ENCODE peak calls at places on chromosomes 3 and 15, in ten cellular contexts. B is BJ; J is HTR-8/SVneo; V is HFF-Myc; G is cardiac muscle cell; K is HS-5; I is Kasumi-1; F is AG09319; T is T-helper 17 cell; E is stimulated activated CD4-positive, alpha-beta T cell treated with anti-CD3 and anti-CD28 coated beads, Interleukin-4, amount 100 ng/mL, for 4 hours. D is an unnamed sample.

GRCh38 chr15:82832601-82833209 is 23.3 kb downstream of the WHAMM start:
- DNase-seq in J (peak; percentile 78), I (peak; percentile 97), K (peak; percentile 86), B (peak; percentile 65), T (no peak), E (peak; percentile 27), V (peak; percentile 70), G (peak; percentile 77), F (peak; percentile 37), D (no peak)

GRCh38 chr15:54820811-54821210 is 375.9 kb downstream of the RSL24D1 start:
- DNase-seq in J (no peak), T (no peak), I (no peak), F (no peak), G (no peak), B (no peak), E (no peak), V (no peak), K (no peak), D (no peak)

GRCh38 chr3:123105201-123106189 is 38.7 kb downstream of the PDIA5 start:
- DNase-seq in I (peak; percentile 30), J (no peak), E (no peak), V (no peak), T (no peak), F (no peak), B (no peak), G (no peak), K (no peak), D (peak; percentile 56)

GRCh38 chr3:120846073-120846472 is 61.9 kb upstream of the STXBP5L start:
- DNase-seq in V (no peak), E (no peak), F (no peak), K (no peak), B (no peak), T (no peak), J (no peak), I (no peak), G (no peak), D (no peak)

GRCh38 chr3:54599741-54600140 is 328.1 kb downstream of the LRTM1 start:
- DNase-seq in K (no peak), E (no peak), G (no peak), B (no peak), I (no peak), J (no peak), V (no peak), T (no peak), F (no peak), D (no peak)

GRCh38 chr3:179949428-179949827 is 87.3 kb downstream of the PEX5L start:
- DNase-seq in E (no peak), K (no peak), J (no peak), F (no peak), V (no peak), B (no peak), I (no peak), T (no peak), G (no peak), D (no peak)

GRCh38 chr15:92809880-92810361 is 90.2 kb upstream of the CHD2 start:
- DNase-seq in B (no peak), J (no peak), E (peak; percentile 26), V (no peak), I (peak; percentile 79), F (no peak), G (peak; percentile 63), T (no peak), K (no peak), D (peak; percentile 89)

GRCh38 chr15:34001536-34001935 is 33.2 kb downstream of the CHRM5 start:
- DNase-seq in T (no peak), E (no peak), G (no peak), B (peak; percentile 28), F (no peak), I (no peak), J (no peak), V (no peak), K (no peak), D (no peak)

GRCh38 chr15:77781131-77782051 is 148.7 kb upstream of the LINGO1 start:
- DNase-seq in J (no peak), I (no peak), G (no peak), B (no peak), T (no peak), E (no peak), K (no peak), F (no peak), V (no peak), D (no peak)

GRCh38 chr15:73927476-73928240 is 1.4 kb downstream of the LOXL1 start:
- DNase-seq in J (peak; percentile 75), V (no peak), K (no peak), T (peak; percentile 67), E (peak; percentile 79), G (peak; percentile 66), I (no peak), F (no peak), B (no peak), D (no peak)

GRCh38 chr3:136817448-136817847 is 1.5 kb upstream of the SLC35G2 start:
- DNase-seq in F (no peak), T (no peak), K (no peak), V (no peak), J (no peak), I (no peak), E (no peak), G (no peak), B (no peak), D (no peak)

GRCh38 chr3:72238341-72238740 is 453.4 kb upstream of the PROK2 start:
- DNase-seq in K (no peak), V (no peak), T (no peak), G (peak; percentile 34), J (no peak), B (no peak), E (no peak), I (no peak), F (no peak), D (no peak)

GRCh38 chr15:80403712-80404056 is 498 bp upstream of the ARNT2 start:
- DNase-seq in G (no peak), J (no peak), E (no peak), V (no peak), B (no peak), T (no peak), F (no peak), I (no peak), K (no peak), D (no peak)

GRCh38 chr3:46585799-46586693 is 19.9 kb upstream of the LRRC2 start:
- DNase-seq in V (no peak), F (no peak), E (no peak), B (no peak), T (no peak), G (no peak), J (no peak), K (no peak), I (no peak), D (no peak)

GRCh38 chr3:51099794-51100542 is 285.1 kb upstream of the MANF start:
- DNase-seq in V (peak; percentile 32), F (peak; percentile 10), B (peak; percentile 6), E (no peak), G (peak; percentile 63), J (peak; percentile 47), T (no peak), K (peak; percentile 10), I (peak; percentile 62), D (peak; percentile 19)

GRCh38 chr3:78830466-78830865 is 937.3 kb downstream of the ROBO1 start:
- DNase-seq in K (no peak), I (no peak), J (no peak), F (no peak), E (no peak), V (no peak), G (no peak), T (no peak), B (no peak), D (no peak)

GRCh38 chr15:59360896-59361295 is 11.8 kb downstream of the MYO1E start:
- DNase-seq in T (no peak), E (no peak), I (no peak), G (no peak), B (no peak), V (no peak), F (no peak), J (no peak), K (no peak), D (no peak)

GRCh38 chr15:66714543-66714981 is 12.5 kb downstream of the SMAD6 start:
- DNase-seq in T (no peak), K (no peak), E (no peak), B (no peak), J (no peak), G (peak; percentile 63), I (no peak), F (no peak), V (no peak), D (no peak)

GRCh38 chr3:50165388-50166308 is 10.5 kb downstream of the SEMA3F start:
- DNase-seq in K (no peak), T (no peak), J (no peak), F (peak; percentile 40), I (no peak), G (peak; percentile 63), V (no peak), E (no peak), B (peak; percentile 51), D (no peak)

D was measured in NAMALWA.